ENCODE peak calls at places on chromosomes 11 and 22, in seven cellular contexts. One of them, this sample, is unnamed.

GRCh38 chr11:86910592-86910991 is 44.6 kb downstream of the FZD4 start:
- DNase-seq in KG1: no peak
- DNase-seq in thoracic aorta: no peak
- DNase-seq in GM23248: peak
- DNase-seq in effector memory CD8-positive, alpha-beta T cell: no peak
- DNase-seq in activated CD4-positive, alpha-beta T cell treated with anti-CD3 and anti-CD28 coated beads, Interleukin-2, amount 50 U/mL, for 1 hour: no peak
- DNase-seq in NCI-H1694: no peak
- DNase-seq in this sample: no peak

GRCh38 chr22:45678961-45679912 is 7.6 kb downstream of the ATXN10 start:
- DNase-seq in KG1: no peak
- DNase-seq in thoracic aorta: no peak
- DNase-seq in GM23248: peak
- DNase-seq in effector memory CD8-positive, alpha-beta T cell: no peak
- DNase-seq in activated CD4-positive, alpha-beta T cell treated with anti-CD3 and anti-CD28 coated beads, Interleukin-2, amount 50 U/mL, for 1 hour: no peak
- DNase-seq in NCI-H1694: peak
- DNase-seq in this sample: peak

GRCh38 chr22:21937821-21938070 is 14.9 kb downstream of the PPM1F start:
- DNase-seq in KG1: no peak
- DNase-seq in thoracic aorta: no peak
- DNase-seq in GM23248: peak
- DNase-seq in effector memory CD8-positive, alpha-beta T cell: no peak
- DNase-seq in activated CD4-positive, alpha-beta T cell treated with anti-CD3 and anti-CD28 coated beads, Interleukin-2, amount 50 U/mL, for 1 hour: no peak
- DNase-seq in NCI-H1694: no peak
- DNase-seq in this sample: peak

GRCh38 chr22:32920032-32920628 is 118.6 kb downstream of the TIMP3 start:
- DNase-seq in KG1: no peak
- DNase-seq in thoracic aorta: no peak
- DNase-seq in GM23248: peak
- DNase-seq in effector memory CD8-positive, alpha-beta T cell: no peak
- DNase-seq in activated CD4-positive, alpha-beta T cell treated with anti-CD3 and anti-CD28 coated beads, Interleukin-2, amount 50 U/mL, for 1 hour: no peak
- DNase-seq in NCI-H1694: no peak
- DNase-seq in this sample: peak

GRCh38 chr11:35174666-35175065 is 35.7 kb downstream of the CD44 start:
- DNase-seq in KG1: no peak
- DNase-seq in thoracic aorta: no peak
- DNase-seq in GM23248: peak
- DNase-seq in effector memory CD8-positive, alpha-beta T cell: no peak
- DNase-seq in activated CD4-positive, alpha-beta T cell treated with anti-CD3 and anti-CD28 coated beads, Interleukin-2, amount 50 U/mL, for 1 hour: no peak
- DNase-seq in NCI-H1694: no peak
- DNase-seq in this sample: peak

GRCh38 chr11:62025429-62026105 is 58.1 kb upstream of the FTH1 start:
- DNase-seq in KG1: peak
- DNase-seq in thoracic aorta: peak
- DNase-seq in GM23248: peak
- DNase-seq in effector memory CD8-positive, alpha-beta T cell: peak
- DNase-seq in activated CD4-positive, alpha-beta T cell treated with anti-CD3 and anti-CD28 coated beads, Interleukin-2, amount 50 U/mL, for 1 hour: peak
- DNase-seq in NCI-H1694: no peak
- DNase-seq in this sample: peak

GRCh38 chr11:30960387-30960992 is 374.3 kb upstream of the MPPED2 start:
- DNase-seq in KG1: no peak
- DNase-seq in thoracic aorta: no peak
- DNase-seq in GM23248: peak
- DNase-seq in effector memory CD8-positive, alpha-beta T cell: no peak
- DNase-seq in activated CD4-positive, alpha-beta T cell treated with anti-CD3 and anti-CD28 coated beads, Interleukin-2, amount 50 U/mL, for 1 hour: no peak
- DNase-seq in NCI-H1694: peak
- DNase-seq in this sample: peak

GRCh38 chr11:63589000-63589399 is 25.2 kb downstream of the PLAAT3 start:
- DNase-seq in KG1: no peak
- DNase-seq in thoracic aorta: no peak
- DNase-seq in GM23248: no peak
- DNase-seq in effector memory CD8-positive, alpha-beta T cell: no peak
- DNase-seq in activated CD4-positive, alpha-beta T cell treated with anti-CD3 and anti-CD28 coated beads, Interleukin-2, amount 50 U/mL, for 1 hour: no peak
- DNase-seq in NCI-H1694: no peak
- DNase-seq in this sample: no peak

GRCh38 chr22:24181996-24182560 is 791 bp downstream of the SUSD2 start:
- DNase-seq in KG1: no peak
- DNase-seq in thoracic aorta: no peak
- DNase-seq in GM23248: no peak
- DNase-seq in effector memory CD8-positive, alpha-beta T cell: no peak
- DNase-seq in activated CD4-positive, alpha-beta T cell treated with anti-CD3 and anti-CD28 coated beads, Interleukin-2, amount 50 U/mL, for 1 hour: no peak
- DNase-seq in NCI-H1694: no peak
- DNase-seq in this sample: no peak

GRCh38 chr11:43788394-43788793 is 92.2 kb upstream of the ALKBH3 start:
- DNase-seq in KG1: no peak
- DNase-seq in thoracic aorta: no peak
- DNase-seq in GM23248: no peak
- DNase-seq in effector memory CD8-positive, alpha-beta T cell: no peak
- DNase-seq in activated CD4-positive, alpha-beta T cell treated with anti-CD3 and anti-CD28 coated beads, Interleukin-2, amount 50 U/mL, for 1 hour: no peak
- DNase-seq in NCI-H1694: peak
- DNase-seq in this sample: no peak

GRCh38 chr11:66126808-66127555 is 56.9 kb downstream of the PACS1 start:
- DNase-seq in KG1: no peak
- DNase-seq in thoracic aorta: peak
- DNase-seq in GM23248: peak
- DNase-seq in effector memory CD8-positive, alpha-beta T cell: peak
- DNase-seq in activated CD4-positive, alpha-beta T cell treated with anti-CD3 and anti-CD28 coated beads, Interleukin-2, amount 50 U/mL, for 1 hour: peak
- DNase-seq in NCI-H1694: no peak
- DNase-seq in this sample: peak

GRCh38 chr11:91303754-91304153 is 920.9 kb upstream of the FAT3 start:
- DNase-seq in KG1: no peak
- DNase-seq in thoracic aorta: no peak
- DNase-seq in GM23248: no peak
- DNase-seq in effector memory CD8-positive, alpha-beta T cell: no peak
- DNase-seq in activated CD4-positive, alpha-beta T cell treated with anti-CD3 and anti-CD28 coated beads, Interleukin-2, amount 50 U/mL, for 1 hour: no peak
- DNase-seq in NCI-H1694: no peak
- DNase-seq in this sample: no peak

GRCh38 chr11:363948-364761 is 5.1 kb upstream of the B4GALNT4 start:
- DNase-seq in KG1: no peak
- DNase-seq in thoracic aorta: no peak
- DNase-seq in GM23248: peak
- DNase-seq in effector memory CD8-positive, alpha-beta T cell: peak
- DNase-seq in activated CD4-positive, alpha-beta T cell treated with anti-CD3 and anti-CD28 coated beads, Interleukin-2, amount 50 U/mL, for 1 hour: peak
- DNase-seq in NCI-H1694: peak
- DNase-seq in this sample: peak

GRCh38 chr11:6474806-6475500 is 1.2 kb upstream of the TRIM3 start:
- DNase-seq in KG1: no peak
- DNase-seq in thoracic aorta: no peak
- DNase-seq in GM23248: peak
- DNase-seq in effector memory CD8-positive, alpha-beta T cell: no peak
- DNase-seq in activated CD4-positive, alpha-beta T cell treated with anti-CD3 and anti-CD28 coated beads, Interleukin-2, amount 50 U/mL, for 1 hour: no peak
- DNase-seq in NCI-H1694: no peak
- DNase-seq in this sample: no peak

GRCh38 chr22:20261848-20262581 is 6.1 kb downstream of the RTN4R start:
- DNase-seq in KG1: no peak
- DNase-seq in thoracic aorta: no peak
- DNase-seq in GM23248: no peak
- DNase-seq in effector memory CD8-positive, alpha-beta T cell: no peak
- DNase-seq in activated CD4-positive, alpha-beta T cell treated with anti-CD3 and anti-CD28 coated beads, Interleukin-2, amount 50 U/mL, for 1 hour: no peak
- DNase-seq in NCI-H1694: no peak
- DNase-seq in this sample: no peak

GRCh38 chr11:56841210-56841810 is 92.8 kb upstream of the OR9G4 start:
- DNase-seq in KG1: peak
- DNase-seq in thoracic aorta: no peak
- DNase-seq in GM23248: peak
- DNase-seq in effector memory CD8-positive, alpha-beta T cell: no peak
- DNase-seq in activated CD4-positive, alpha-beta T cell treated with anti-CD3 and anti-CD28 coated beads, Interleukin-2, amount 50 U/mL, for 1 hour: no peak
- DNase-seq in NCI-H1694: peak
- DNase-seq in this sample: peak

GRCh38 chr11:57306156-57306876 is 18.4 kb downstream of the TNKS1BP1 start:
- DNase-seq in KG1: no peak
- DNase-seq in thoracic aorta: no peak
- DNase-seq in GM23248: peak
- DNase-seq in effector memory CD8-positive, alpha-beta T cell: no peak
- DNase-seq in activated CD4-positive, alpha-beta T cell treated with anti-CD3 and anti-CD28 coated beads, Interleukin-2, amount 50 U/mL, for 1 hour: no peak
- DNase-seq in NCI-H1694: no peak
- DNase-seq in this sample: no peak

GRCh38 chr22:26892401-26893033 is 235.1 kb downstream of the MIAT start:
- DNase-seq in KG1: no peak
- DNase-seq in thoracic aorta: no peak
- DNase-seq in GM23248: peak
- DNase-seq in effector memory CD8-positive, alpha-beta T cell: no peak
- DNase-seq in activated CD4-positive, alpha-beta T cell treated with anti-CD3 and anti-CD28 coated beads, Interleukin-2, amount 50 U/mL, for 1 hour: no peak
- DNase-seq in NCI-H1694: peak
- DNase-seq in this sample: peak

GRCh38 chr11:118532091-118532490 is 1.1 kb downstream of the TMEM25 start:
- DNase-seq in KG1: no peak
- DNase-seq in thoracic aorta: no peak
- DNase-seq in GM23248: no peak
- DNase-seq in effector memory CD8-positive, alpha-beta T cell: no peak
- DNase-seq in activated CD4-positive, alpha-beta T cell treated with anti-CD3 and anti-CD28 coated beads, Interleukin-2, amount 50 U/mL, for 1 hour: no peak
- DNase-seq in NCI-H1694: no peak
- DNase-seq in this sample: no peak

GRCh38 chr11:45658292-45658991 is 7.0 kb downstream of the CHST1 start:
- DNase-seq in KG1: no peak
- DNase-seq in thoracic aorta: peak
- DNase-seq in GM23248: peak
- DNase-seq in effector memory CD8-positive, alpha-beta T cell: no peak
- DNase-seq in activated CD4-positive, alpha-beta T cell treated with anti-CD3 and anti-CD28 coated beads, Interleukin-2, amount 50 U/mL, for 1 hour: no peak
- DNase-seq in NCI-H1694: no peak
- DNase-seq in this sample: peak

This sample was measured in AG10803.